ENCODE peak calls at places on chromosomes 6 and 20, in seven cellular contexts. One of them, this sample, is unnamed.

GRCh38 chr6:57262491-57262890 is 40.4 kb upstream of the RAB23 start:
- DNase-seq in H1: no peak
- DNase-seq in HepG2: no peak
- DNase-seq in GM12892: no peak
- DNase-seq in GM12878: no peak
- DNase-seq in K562: no peak
- DNase-seq in SK-N-SH: no peak
- DNase-seq in this sample: no peak

GRCh38 chr6:160356074-160356754 is 8.0 kb downstream of the SLC22A3 start:
- DNase-seq in H1: no peak
- DNase-seq in HepG2: no peak
- DNase-seq in GM12892: no peak
- DNase-seq in GM12878: no peak
- DNase-seq in K562: no peak
- DNase-seq in SK-N-SH: no peak
- DNase-seq in this sample: no peak

GRCh38 chr6:132131777-132132176 is 180.6 kb upstream of the CCN2 start:
- DNase-seq in H1: no peak
- DNase-seq in HepG2: peak; percentile 61
- DNase-seq in GM12892: no peak
- DNase-seq in GM12878: no peak
- DNase-seq in K562: no peak
- DNase-seq in SK-N-SH: no peak
- DNase-seq in this sample: no peak

GRCh38 chr6:33742837-33743236 is 3.9 kb downstream of the IP6K3 start:
- DNase-seq in H1: no peak
- DNase-seq in HepG2: no peak
- DNase-seq in GM12892: no peak
- DNase-seq in GM12878: no peak
- DNase-seq in K562: no peak
- DNase-seq in SK-N-SH: no peak
- DNase-seq in this sample: no peak

GRCh38 chr6:75590370-75590769 is 11.3 kb upstream of the SENP6 start:
- DNase-seq in H1: no peak
- DNase-seq in HepG2: no peak
- DNase-seq in GM12892: no peak
- DNase-seq in GM12878: no peak
- DNase-seq in K562: no peak
- DNase-seq in SK-N-SH: no peak
- DNase-seq in this sample: no peak

GRCh38 chr6:30970946-30971345 is 12.6 kb upstream of the MUC21 start:
- DNase-seq in H1: no peak
- DNase-seq in HepG2: no peak
- DNase-seq in GM12892: no peak
- DNase-seq in GM12878: no peak
- DNase-seq in K562: no peak
- DNase-seq in SK-N-SH: no peak
- DNase-seq in this sample: no peak

GRCh38 chr6:16105056-16105455 is 23.8 kb upstream of the MYLIP start:
- DNase-seq in H1: no peak
- DNase-seq in HepG2: no peak
- DNase-seq in GM12892: no peak
- DNase-seq in GM12878: no peak
- DNase-seq in K562: no peak
- DNase-seq in SK-N-SH: no peak
- DNase-seq in this sample: no peak

GRCh38 chr6:47787620-47788497 is 6.0 kb downstream of the OPN5 start:
- DNase-seq in H1: peak; percentile 74
- DNase-seq in HepG2: peak; percentile 59
- DNase-seq in GM12892: peak; percentile 9
- DNase-seq in GM12878: no peak
- DNase-seq in K562: peak; percentile 80
- DNase-seq in SK-N-SH: peak; percentile 50
- DNase-seq in this sample: peak; percentile 27

GRCh38 chr6:160086754-160087153 is 34.9 kb upstream of the SLC22A1 start:
- DNase-seq in H1: no peak
- DNase-seq in HepG2: no peak
- DNase-seq in GM12892: no peak
- DNase-seq in GM12878: no peak
- DNase-seq in K562: no peak
- DNase-seq in SK-N-SH: no peak
- DNase-seq in this sample: no peak

GRCh38 chr20:58389968-58390658 is 1.1 kb downstream of the VAPB start:
- DNase-seq in H1: no peak
- DNase-seq in HepG2: no peak
- DNase-seq in GM12892: no peak
- DNase-seq in GM12878: no peak
- DNase-seq in K562: peak; percentile 54
- DNase-seq in SK-N-SH: no peak
- DNase-seq in this sample: no peak

GRCh38 chr20:59147197-59147596 is 16.4 kb upstream of the ZNF831 start:
- DNase-seq in H1: no peak
- DNase-seq in HepG2: no peak
- DNase-seq in GM12892: no peak
- DNase-seq in GM12878: no peak
- DNase-seq in K562: no peak
- DNase-seq in SK-N-SH: peak; percentile 79
- DNase-seq in this sample: no peak

GRCh38 chr6:48597951-48598350 is 487.0 kb upstream of the PTCHD4 start:
- DNase-seq in H1: no peak
- DNase-seq in HepG2: no peak
- DNase-seq in GM12892: no peak
- DNase-seq in GM12878: no peak
- DNase-seq in K562: no peak
- DNase-seq in SK-N-SH: no peak
- DNase-seq in this sample: no peak

GRCh38 chr6:131159578-131159977 is 24.3 kb downstream of the AKAP7 start:
- DNase-seq in H1: no peak
- DNase-seq in HepG2: no peak
- DNase-seq in GM12892: no peak
- DNase-seq in GM12878: no peak
- DNase-seq in K562: no peak
- DNase-seq in SK-N-SH: no peak
- DNase-seq in this sample: no peak

GRCh38 chr20:1830240-1830639 is 65.0 kb upstream of the SIRPA start:
- DNase-seq in H1: no peak
- DNase-seq in HepG2: no peak
- DNase-seq in GM12892: no peak
- DNase-seq in GM12878: no peak
- DNase-seq in K562: no peak
- DNase-seq in SK-N-SH: peak; percentile 61
- DNase-seq in this sample: no peak

GRCh38 chr6:150327117-150327774 is 41.6 kb upstream of the IYD start:
- DNase-seq in H1: no peak
- DNase-seq in HepG2: no peak
- DNase-seq in GM12892: no peak
- DNase-seq in GM12878: no peak
- DNase-seq in K562: no peak
- DNase-seq in SK-N-SH: no peak
- DNase-seq in this sample: no peak

GRCh38 chr6:63348836-63349235 is 29.1 kb upstream of the LGSN start:
- DNase-seq in H1: no peak
- DNase-seq in HepG2: no peak
- DNase-seq in GM12892: no peak
- DNase-seq in GM12878: no peak
- DNase-seq in K562: no peak
- DNase-seq in SK-N-SH: no peak
- DNase-seq in this sample: no peak

GRCh38 chr6:34897130-34897529 is 8.1 kb downstream of the ANKS1A start:
- DNase-seq in H1: no peak
- DNase-seq in HepG2: no peak
- DNase-seq in GM12892: no peak
- DNase-seq in GM12878: no peak
- DNase-seq in K562: no peak
- DNase-seq in SK-N-SH: no peak
- DNase-seq in this sample: no peak

GRCh38 chr20:35368616-35369423 is 43.0 kb downstream of the UQCC1 start:
- DNase-seq in H1: no peak
- DNase-seq in HepG2: no peak
- DNase-seq in GM12892: no peak
- DNase-seq in GM12878: no peak
- DNase-seq in K562: no peak
- DNase-seq in SK-N-SH: no peak
- DNase-seq in this sample: no peak

GRCh38 chr6:51415501-51415900 is 596.8 kb downstream of the TFAP2B start:
- DNase-seq in H1: no peak
- DNase-seq in HepG2: no peak
- DNase-seq in GM12892: no peak
- DNase-seq in GM12878: no peak
- DNase-seq in K562: no peak
- DNase-seq in SK-N-SH: no peak
- DNase-seq in this sample: no peak

GRCh38 chr6:8215631-8216030 is 113.3 kb upstream of the EEF1E1 start:
- DNase-seq in H1: no peak
- DNase-seq in HepG2: no peak
- DNase-seq in GM12892: no peak
- DNase-seq in GM12878: no peak
- DNase-seq in K562: no peak
- DNase-seq in SK-N-SH: no peak
- DNase-seq in this sample: no peak

GRCh38 chr20:12058201-12058600 is 140.5 kb downstream of the BTBD3 start:
- DNase-seq in H1: no peak
- DNase-seq in HepG2: no peak
- DNase-seq in GM12892: no peak
- DNase-seq in GM12878: no peak
- DNase-seq in K562: no peak
- DNase-seq in SK-N-SH: no peak
- DNase-seq in this sample: no peak

DNA sequence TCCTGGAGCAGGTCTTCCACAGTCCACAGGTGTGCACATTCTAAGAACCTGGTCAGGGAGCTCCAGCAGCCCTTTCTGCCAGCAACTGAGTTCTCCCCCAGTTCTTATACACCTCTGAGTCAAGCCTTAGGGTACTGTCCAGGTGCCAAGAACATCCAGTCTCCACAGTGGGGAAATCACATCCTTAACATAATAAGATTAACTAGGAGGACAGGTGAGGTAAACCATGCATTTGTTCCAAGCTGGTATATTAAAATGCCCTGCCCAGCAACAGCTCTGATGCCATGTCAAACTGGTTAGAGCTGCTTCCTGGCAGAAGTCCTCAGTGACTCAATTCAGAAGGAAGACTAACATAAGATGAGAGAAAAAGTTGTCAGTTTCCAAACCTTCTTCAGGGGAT is 303.9 kb upstream of the SGK1 start:
- DNase-seq in H1: no peak
- DNase-seq in HepG2: no peak
- DNase-seq in GM12892: no peak
- DNase-seq in GM12878: no peak
- DNase-seq in K562: no peak
- DNase-seq in SK-N-SH: no peak
- DNase-seq in this sample: no peak
- TF ChIP-seq POLR2AphosphoS5 in H1: no peak
- TF ChIP-seq POLR2AphosphoS5 in HepG2: no peak
- TF ChIP-seq POLR2AphosphoS5 in GM12892: no peak
- TF ChIP-seq POLR2AphosphoS5 in GM12878: no peak
- TF ChIP-seq POLR2AphosphoS5 in K562: no peak
- TF ChIP-seq POLR2AphosphoS5 in SK-N-SH: no peak
- TF ChIP-seq POLR2AphosphoS5 in this sample: no peak

DNA sequence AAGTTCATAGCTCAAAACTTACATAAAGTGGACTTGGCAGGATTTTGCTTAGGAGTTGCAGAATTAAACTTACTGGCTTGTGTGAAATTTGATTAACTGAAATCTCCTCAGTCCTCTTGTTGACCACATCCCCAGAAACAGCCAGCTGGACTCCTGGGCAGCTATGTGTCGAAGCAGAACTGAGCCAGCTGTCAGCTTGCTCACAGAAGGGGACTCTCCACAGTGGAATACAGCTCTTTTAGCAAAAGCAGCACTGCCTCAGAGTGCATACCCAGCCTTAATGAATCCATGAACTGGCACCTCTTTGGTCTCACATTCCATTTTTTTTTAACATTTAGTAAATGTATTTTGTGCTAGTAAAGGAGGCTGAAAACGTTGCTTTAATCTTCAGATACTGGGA is 1532.6 kb downstream of the HACE1 start:
- DNase-seq in H1: no peak
- DNase-seq in HepG2: no peak
- DNase-seq in GM12892: no peak
- DNase-seq in GM12878: no peak
- DNase-seq in K562: no peak
- DNase-seq in SK-N-SH: peak; percentile 12
- DNase-seq in this sample: no peak
- TF ChIP-seq TAF1 in H1: no peak
- TF ChIP-seq TAF1 in HepG2: no peak
- TF ChIP-seq TAF1 in GM12892: no peak
- TF ChIP-seq TAF1 in GM12878: no peak
- TF ChIP-seq TAF1 in K562: no peak
- TF ChIP-seq TAF1 in SK-N-SH: no peak
- TF ChIP-seq TAF1 in this sample: no peak

GRCh38 chr20:48638546-48638945 is 189.3 kb downstream of the PREX1 start:
- DNase-seq in H1: no peak
- DNase-seq in HepG2: no peak
- DNase-seq in GM12892: no peak
- DNase-seq in GM12878: no peak
- DNase-seq in K562: no peak
- DNase-seq in SK-N-SH: no peak
- DNase-seq in this sample: no peak
- TF ChIP-seq POLR2AphosphoS5 in H1: no peak
- TF ChIP-seq POLR2AphosphoS5 in HepG2: no peak
- TF ChIP-seq POLR2AphosphoS5 in GM12892: no peak
- TF ChIP-seq POLR2AphosphoS5 in GM12878: no peak
- TF ChIP-seq POLR2AphosphoS5 in K562: no peak
- TF ChIP-seq POLR2AphosphoS5 in SK-N-SH: no peak
- TF ChIP-seq POLR2AphosphoS5 in this sample: no peak

GRCh38 chr6:42448391-42448790 is 3.3 kb downstream of the TRERF1 start:
- DNase-seq in H1: no peak
- DNase-seq in HepG2: no peak
- DNase-seq in GM12892: no peak
- DNase-seq in GM12878: no peak
- DNase-seq in K562: no peak
- DNase-seq in SK-N-SH: no peak
- DNase-seq in this sample: no peak

GRCh38 chr6:42443312-42444075 is 8.2 kb downstream of the TRERF1 start:
- DNase-seq in H1: no peak
- DNase-seq in HepG2: no peak
- DNase-seq in GM12892: no peak
- DNase-seq in GM12878: no peak
- DNase-seq in K562: no peak
- DNase-seq in SK-N-SH: no peak
- DNase-seq in this sample: no peak

GRCh38 chr6:42449917-42450313 is 1.8 kb downstream of the TRERF1 start:
- DNase-seq in H1: no peak
- DNase-seq in HepG2: no peak
- DNase-seq in GM12892: no peak
- DNase-seq in GM12878: no peak
- DNase-seq in K562: no peak
- DNase-seq in SK-N-SH: no peak
- DNase-seq in this sample: no peak

GRCh38 chr6:42448906-42449659 is 2.6 kb downstream of the TRERF1 start:
- DNase-seq in H1: no peak
- DNase-seq in HepG2: no peak
- DNase-seq in GM12892: no peak
- DNase-seq in GM12878: no peak
- DNase-seq in K562: no peak
- DNase-seq in SK-N-SH: no peak
- DNase-seq in this sample: no peak

DNA sequence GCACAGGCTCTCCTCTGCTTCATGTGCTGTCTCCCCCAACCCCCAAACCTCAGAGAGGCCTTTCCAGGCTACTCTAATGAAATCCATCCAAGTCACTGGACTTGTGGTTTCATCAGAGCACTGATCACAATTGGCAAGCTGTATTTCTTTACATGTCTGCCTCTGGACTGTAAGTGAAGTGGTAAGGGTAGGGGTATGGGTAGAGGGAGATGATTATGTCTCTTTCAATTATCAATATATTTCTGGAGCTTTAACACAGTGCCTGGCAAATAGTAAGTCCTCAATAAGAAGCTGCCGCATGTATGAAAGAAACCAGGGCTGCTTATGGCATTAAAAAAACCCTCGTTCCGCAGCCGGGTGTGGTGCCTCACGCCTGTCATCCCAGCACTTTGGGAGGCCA is 5.4 kb downstream of the TRERF1 start:
- DNase-seq in H1: no peak
- DNase-seq in HepG2: no peak
- DNase-seq in GM12892: no peak
- DNase-seq in GM12878: no peak
- DNase-seq in K562: no peak
- DNase-seq in SK-N-SH: no peak
- DNase-seq in this sample: no peak
- TF ChIP-seq TAF1 in H1: no peak
- TF ChIP-seq TAF1 in HepG2: no peak
- TF ChIP-seq TAF1 in GM12892: no peak
- TF ChIP-seq TAF1 in GM12878: no peak
- TF ChIP-seq TAF1 in K562: no peak
- TF ChIP-seq TAF1 in SK-N-SH: no peak
- TF ChIP-seq TAF1 in this sample: no peak